ENCODE peak calls at places on chromosomes 1 and 21, in four cellular contexts. One of them, this sample, is unnamed.

GRCh38 chr21:37338671-37339526 is 27.7 kb upstream of the DYRK1A start:
- DNase-seq in GM23338: no peak
- DNase-seq in neuronal stem cell: no peak
- DNase-seq in mesenchymal stem cell: peak
- DNase-seq in this sample: no peak

GRCh38 chr1:236895665-236896387 is 100.7 kb downstream of the MTR start:
- DNase-seq in GM23338: no peak
- DNase-seq in neuronal stem cell: no peak
- DNase-seq in mesenchymal stem cell: no peak
- DNase-seq in this sample: no peak

GRCh38 chr21:26918318-26919065 is 48.4 kb downstream of the ADAMTS5 start:
- DNase-seq in GM23338: no peak
- DNase-seq in neuronal stem cell: no peak
- DNase-seq in mesenchymal stem cell: peak
- DNase-seq in this sample: no peak

GRCh38 chr1:85495556-85495955 is 30.6 kb upstream of the DDAH1 start:
- DNase-seq in GM23338: no peak
- DNase-seq in neuronal stem cell: no peak
- DNase-seq in mesenchymal stem cell: peak
- DNase-seq in this sample: no peak

GRCh38 chr1:238673561-238673960 is 712.8 kb upstream of the CHRM3 start:
- DNase-seq in GM23338: peak
- DNase-seq in neuronal stem cell: no peak
- DNase-seq in mesenchymal stem cell: no peak
- DNase-seq in this sample: no peak

GRCh38 chr1:45635211-45635610 is 11.4 kb upstream of the CCDC17 start:
- DNase-seq in GM23338: no peak
- DNase-seq in neuronal stem cell: no peak
- DNase-seq in mesenchymal stem cell: no peak
- DNase-seq in this sample: no peak

GRCh38 chr1:205046870-205047269 is 3.9 kb downstream of the CNTN2 start:
- DNase-seq in GM23338: no peak
- DNase-seq in neuronal stem cell: no peak
- DNase-seq in mesenchymal stem cell: no peak
- DNase-seq in this sample: no peak

GRCh38 chr1:48500541-48501440 is 28.8 kb upstream of the SPATA6 start:
- DNase-seq in GM23338: peak
- DNase-seq in neuronal stem cell: no peak
- DNase-seq in mesenchymal stem cell: no peak
- DNase-seq in this sample: no peak

GRCh38 chr1:29975036-29975694 is 738.8 kb downstream of the PTPRU start:
- DNase-seq in GM23338: peak
- DNase-seq in neuronal stem cell: peak
- DNase-seq in mesenchymal stem cell: peak
- DNase-seq in this sample: peak

GRCh38 chr1:243849089-243850012 is 692 bp downstream of the AKT3 start:
- DNase-seq in GM23338: peak
- DNase-seq in neuronal stem cell: peak
- DNase-seq in mesenchymal stem cell: peak
- DNase-seq in this sample: peak

GRCh38 chr1:52264530-52265115 is 101.4 kb downstream of the CC2D1B start:
- DNase-seq in GM23338: no peak
- DNase-seq in neuronal stem cell: no peak
- DNase-seq in mesenchymal stem cell: no peak
- DNase-seq in this sample: no peak

GRCh38 chr1:7290971-7291970 is 479.8 kb upstream of the VAMP3 start:
- DNase-seq in GM23338: no peak
- DNase-seq in neuronal stem cell: no peak
- DNase-seq in mesenchymal stem cell: peak
- DNase-seq in this sample: no peak

GRCh38 chr1:203526572-203526971 is 32.6 kb downstream of the OPTC start:
- DNase-seq in GM23338: no peak
- DNase-seq in neuronal stem cell: no peak
- DNase-seq in mesenchymal stem cell: no peak
- DNase-seq in this sample: no peak

GRCh38 chr1:230350208-230350921 is 75.8 kb downstream of the PGBD5 start:
- DNase-seq in GM23338: no peak
- DNase-seq in neuronal stem cell: no peak
- DNase-seq in mesenchymal stem cell: no peak
- DNase-seq in this sample: no peak

GRCh38 chr1:226846801-226847200 is 23.6 kb upstream of the PSEN2 start:
- DNase-seq in GM23338: no peak
- DNase-seq in neuronal stem cell: no peak
- DNase-seq in mesenchymal stem cell: no peak
- DNase-seq in this sample: no peak

GRCh38 chr1:235425357-235425756 is 58.1 kb downstream of the TBCE start:
- DNase-seq in GM23338: no peak
- DNase-seq in neuronal stem cell: no peak
- DNase-seq in mesenchymal stem cell: no peak
- DNase-seq in this sample: no peak

GRCh38 chr1:172909606-172910326 is 141.0 kb downstream of the TNFSF18 start:
- DNase-seq in GM23338: no peak
- DNase-seq in neuronal stem cell: no peak
- DNase-seq in mesenchymal stem cell: peak
- DNase-seq in this sample: no peak

GRCh38 chr21:36881223-36881622 is 85.2 kb downstream of the HLCS start:
- DNase-seq in GM23338: no peak
- DNase-seq in neuronal stem cell: no peak
- DNase-seq in mesenchymal stem cell: no peak
- DNase-seq in this sample: no peak

GRCh38 chr1:37478451-37478871 is 4.1 kb downstream of the ZC3H12A start:
- DNase-seq in GM23338: no peak
- DNase-seq in neuronal stem cell: no peak
- DNase-seq in mesenchymal stem cell: peak
- DNase-seq in this sample: no peak

GRCh38 chr1:165173409-165173808 is 183.1 kb downstream of the LMX1A start:
- DNase-seq in GM23338: no peak
- DNase-seq in neuronal stem cell: no peak
- DNase-seq in mesenchymal stem cell: no peak
- DNase-seq in this sample: no peak

GRCh38 chr1:206739411-206740076 is 31.0 kb upstream of the IL19 start:
- DNase-seq in GM23338: peak
- DNase-seq in neuronal stem cell: no peak
- DNase-seq in mesenchymal stem cell: peak
- DNase-seq in this sample: no peak

GRCh38 chr1:67689267-67690017 is 4.4 kb downstream of the GADD45A start:
- DNase-seq in GM23338: no peak
- DNase-seq in neuronal stem cell: no peak
- DNase-seq in mesenchymal stem cell: no peak
- DNase-seq in this sample: no peak

GRCh38 chr1:167165219-167165618 is 55.5 kb upstream of the POU2F1 start:
- DNase-seq in GM23338: no peak
- DNase-seq in neuronal stem cell: no peak
- DNase-seq in mesenchymal stem cell: no peak
- DNase-seq in this sample: no peak

GRCh38 chr21:39182484-39183271 is 573 bp downstream of the PSMG1 start:
- DNase-seq in GM23338: no peak
- DNase-seq in neuronal stem cell: no peak
- DNase-seq in mesenchymal stem cell: peak
- DNase-seq in this sample: no peak
- H2AFZ ChIP-seq in GM23338: peak
- H2AFZ ChIP-seq in neuronal stem cell: peak
- H2AFZ ChIP-seq in mesenchymal stem cell: peak
- H2AFZ ChIP-seq in this sample: peak

DNA sequence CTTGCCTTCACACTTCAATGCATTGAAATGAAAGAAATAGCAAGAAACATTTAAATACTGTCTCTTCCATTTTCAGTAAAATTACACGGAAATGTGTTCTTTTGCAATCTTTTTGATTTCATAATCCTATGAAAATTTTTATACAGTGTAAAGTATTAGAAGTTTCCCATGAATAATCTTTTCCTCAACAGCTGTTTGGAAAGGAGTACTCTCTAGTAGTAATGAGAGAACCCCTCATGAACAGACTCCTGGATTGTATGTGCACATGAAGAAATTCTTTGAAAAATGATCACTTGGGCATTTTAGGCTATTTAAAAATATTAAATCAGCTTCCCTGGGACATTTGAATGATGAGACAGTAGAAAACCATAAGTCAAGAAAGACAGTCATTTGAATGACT is 64.4 kb downstream of the LHX9 start:
- DNase-seq in GM23338: no peak
- DNase-seq in neuronal stem cell: no peak
- DNase-seq in mesenchymal stem cell: no peak
- DNase-seq in this sample: no peak
- H2AFZ ChIP-seq in GM23338: no peak
- H2AFZ ChIP-seq in neuronal stem cell: no peak
- H2AFZ ChIP-seq in mesenchymal stem cell: no peak
- H2AFZ ChIP-seq in this sample: no peak

DNA sequence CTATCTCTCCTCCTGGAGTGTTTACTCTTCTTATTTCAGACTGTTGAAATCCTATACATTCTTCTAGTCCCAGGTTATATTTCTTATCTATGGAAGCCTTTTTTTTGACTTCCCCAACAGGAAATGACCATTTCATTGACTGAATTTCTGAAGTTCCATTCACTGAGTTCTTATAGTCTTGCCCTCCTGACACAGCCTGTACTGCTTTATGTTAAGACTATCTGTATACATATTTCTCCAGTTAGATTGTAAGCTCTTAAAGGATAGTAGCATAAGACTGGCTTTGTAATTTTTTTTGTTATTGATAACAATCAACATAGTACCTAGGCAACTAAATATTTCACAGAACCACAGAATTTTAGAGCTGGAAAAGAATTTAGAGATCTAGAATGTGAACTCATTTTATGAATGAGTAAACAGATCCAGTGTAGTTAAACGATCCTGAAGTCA is 14.9 kb upstream of the MACF1 start:
- DNase-seq in GM23338: no peak
- DNase-seq in neuronal stem cell: no peak
- DNase-seq in mesenchymal stem cell: peak
- DNase-seq in this sample: no peak
- H2AFZ ChIP-seq in GM23338: no peak
- H2AFZ ChIP-seq in neuronal stem cell: no peak
- H2AFZ ChIP-seq in mesenchymal stem cell: no peak
- H2AFZ ChIP-seq in this sample: no peak

GRCh38 chr21:35738342-35738961 is 321.9 kb downstream of the SETD4 start:
- DNase-seq in GM23338: no peak
- DNase-seq in neuronal stem cell: no peak
- DNase-seq in mesenchymal stem cell: peak
- DNase-seq in this sample: no peak

GRCh38 chr21:35732788-35733187 is 327.5 kb downstream of the SETD4 start:
- DNase-seq in GM23338: no peak
- DNase-seq in neuronal stem cell: no peak
- DNase-seq in mesenchymal stem cell: no peak
- DNase-seq in this sample: no peak

GRCh38 chr21:35737899-35738341 is 322.4 kb downstream of the SETD4 start:
- DNase-seq in GM23338: no peak
- DNase-seq in neuronal stem cell: no peak
- DNase-seq in mesenchymal stem cell: peak
- DNase-seq in this sample: no peak

DNA sequence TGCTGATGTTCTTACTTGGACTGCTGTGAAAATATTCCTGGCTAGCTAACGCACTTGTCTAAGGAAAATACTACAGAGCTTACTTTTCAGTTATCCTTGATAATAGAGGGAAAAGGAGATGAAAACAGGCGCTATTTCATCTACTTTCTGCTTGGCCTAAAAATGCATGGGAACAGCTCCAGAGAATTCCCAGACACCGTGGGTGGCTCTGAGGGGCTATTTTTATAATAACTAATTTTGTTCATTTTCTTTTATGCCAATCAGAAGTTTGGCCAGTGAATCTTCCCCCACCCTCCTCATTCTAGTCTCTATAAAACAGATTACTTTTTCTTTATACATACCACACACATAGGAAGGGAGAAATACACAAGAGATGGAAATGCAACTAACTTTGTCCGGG is 322.9 kb downstream of the SETD4 start:
- DNase-seq in GM23338: no peak
- DNase-seq in neuronal stem cell: no peak
- DNase-seq in mesenchymal stem cell: no peak
- DNase-seq in this sample: no peak
- H2AFZ ChIP-seq in GM23338: no peak
- H2AFZ ChIP-seq in neuronal stem cell: no peak
- H2AFZ ChIP-seq in mesenchymal stem cell: no peak
- H2AFZ ChIP-seq in this sample: no peak

GRCh38 chr1:152029144-152029936 is 7.5 kb downstream of the S100A11 start:
- DNase-seq in GM23338: no peak
- DNase-seq in neuronal stem cell: no peak
- DNase-seq in mesenchymal stem cell: peak
- DNase-seq in this sample: peak
- H2AFZ ChIP-seq in GM23338: peak
- H2AFZ ChIP-seq in neuronal stem cell: no peak
- H2AFZ ChIP-seq in mesenchymal stem cell: peak
- H2AFZ ChIP-seq in this sample: peak

This sample was measured in DND-41.